ENCODE peak calls at places on chromosomes 4 and X, in six cellular contexts. H, Q, T, M, A and X are unnamed samples.

GRCh38 chrX:119686087-119686639 is 6.8 kb downstream of the SEPTIN6 start:
- DNase-seq in T (no peak), M (no peak), A (peak; percentile 79), H (no peak), Q (no peak), X (no peak)

GRCh38 chrX:129701624-129702069 is 37.1 kb upstream of the XPNPEP2 start:
- DNase-seq in A (no peak), Q (no peak), H (no peak), T (no peak), M (peak; percentile 61), X (no peak)

GRCh38 chr4:153750197-153750817 is 9.5 kb downstream of the RNF175 start:
- DNase-seq in H (no peak), T (peak; percentile 15), Q (peak; percentile 54), A (peak; percentile 75), M (no peak), X (peak; percentile 24)

GRCh38 chr4:54499308-54500074 is 158.3 kb upstream of the KIT start:
- DNase-seq in M (no peak), Q (no peak), T (no peak), A (no peak), H (no peak), X (no peak)

GRCh38 chr4:182894681-182895275 is 22.4 kb downstream of the DCTD start:
- DNase-seq in Q (no peak), H (peak; percentile 75), A (no peak), T (no peak), M (no peak), X (no peak)

GRCh38 chr4:26020896-26021295 is 106.9 kb downstream of the SMIM20 start:
- DNase-seq in M (no peak), A (no peak), T (no peak), H (no peak), Q (no peak), X (peak; percentile 18)

GRCh38 chr4:99468891-99469290 is 33.7 kb upstream of the ADH7 start:
- DNase-seq in T (no peak), Q (no peak), A (no peak), M (no peak), H (no peak), X (no peak)

GRCh38 chrX:129772796-129773431 is 6.8 kb upstream of the SASH3 start:
- DNase-seq in M (peak; percentile 88), Q (no peak), A (peak; percentile 94), T (no peak), H (peak; percentile 90), X (no peak)

GRCh38 chr4:106287353-106287969 is 28.5 kb downstream of the TBCK start:
- DNase-seq in M (no peak), Q (no peak), T (peak; percentile 1), A (no peak), H (no peak), X (peak; percentile 67)

GRCh38 chr4:37728064-37728463 is 41.9 kb upstream of the RELL1 start:
- DNase-seq in H (no peak), A (no peak), M (no peak), Q (no peak), T (no peak), X (no peak)

GRCh38 chr4:21991050-21991449 is 42.5 kb upstream of the KCNIP4 start:
- DNase-seq in H (no peak), A (no peak), T (no peak), M (no peak), Q (no peak), X (no peak)

GRCh38 chrX:37904833-37905232 is 57.5 kb upstream of the DYNLT3 start:
- DNase-seq in T (no peak), H (no peak), M (no peak), Q (no peak), A (no peak), X (no peak)

GRCh38 chr4:116229420-116229819 is 856.0 kb downstream of the TRAM1L1 start:
- DNase-seq in A (no peak), M (no peak), Q (no peak), H (no peak), T (no peak), X (no peak)

GRCh38 chr4:34182346-34182745 is 2062.0 kb downstream of the ARAP2 start:
- DNase-seq in M (no peak), A (no peak), Q (no peak), T (no peak), H (no peak), X (no peak)

GRCh38 chr4:133148690-133149363 is at the start of gene PCDH10:
- DNase-seq in A (no peak), Q (no peak), T (peak; percentile 70), M (peak; percentile 90), H (peak; percentile 87), X (peak; percentile 87)

GRCh38 chrX:9534686-9535085 is 69.8 kb downstream of the TBL1X start:
- DNase-seq in M (no peak), H (no peak), Q (no peak), T (no peak), A (no peak), X (no peak)

GRCh38 chr4:35975617-35976355 is 268.5 kb downstream of the ARAP2 start:
- DNase-seq in A (peak; percentile 3), Q (no peak), H (no peak), T (no peak), M (no peak), X (no peak)

GRCh38 chr4:185399466-185399865 is 2.8 kb downstream of the ANKRD37 start:
- DNase-seq in H (no peak), A (no peak), M (no peak), T (no peak), Q (no peak), X (no peak)

GRCh38 chrX:39818071-39818470 is 279.7 kb downstream of the BCOR start:
- DNase-seq in Q (no peak), H (no peak), T (no peak), M (no peak), A (no peak), X (no peak)

GRCh38 chr4:176256921-176257320 is 12.1 kb downstream of the ASB5 start:
- DNase-seq in A (no peak), M (no peak), Q (no peak), H (no peak), T (no peak), X (no peak)

GRCh38 chr4:186624951-186625350 is 69.6 kb upstream of the MTNR1A start:
- DNase-seq in Q (no peak), A (no peak), H (no peak), M (no peak), T (no peak), X (peak; percentile 48)

GRCh38 chr4:187908079-187908501 is 87.5 kb upstream of the ZFP42 start:
- DNase-seq in T (no peak), A (no peak), Q (no peak), H (no peak), M (no peak), X (peak; percentile 61)

GRCh38 chr4:128123036-128123435 is 61.9 kb downstream of the LARP1B start:
- DNase-seq in H (no peak), T (no peak), A (no peak), Q (no peak), M (no peak), X (no peak)

GRCh38 chrX:39900788-39901170 is 197.0 kb downstream of the BCOR start:
- DNase-seq in T (no peak), M (no peak), A (no peak), Q (no peak), H (no peak), X (no peak)

GRCh38 chr4:39533541-39533940 is 6.3 kb upstream of the UGDH start:
- DNase-seq in T (no peak), H (no peak), M (no peak), Q (no peak), A (no peak), X (no peak)

GRCh38 chr4:54277691-54278090 is 48.6 kb downstream of the PDGFRA start:
- DNase-seq in H (no peak), T (no peak), Q (no peak), A (peak; percentile 70), M (no peak), X (peak; percentile 34)

GRCh38 chr4:153438916-153439756 is 27.0 kb upstream of the TMEM131L start:
- DNase-seq in Q (no peak), A (peak; percentile 76), T (no peak), M (no peak), H (no peak), X (no peak)

GRCh38 chr4:909131-909571 is 23.0 kb downstream of the GAK start:
- DNase-seq in M (no peak), T (no peak), Q (no peak), A (no peak), H (peak; percentile 66), X (no peak)
- TF ChIP-seq CTCF in M (no peak), T (no peak), Q (no peak), A (no peak), H (no peak), X (no peak)

DNA sequence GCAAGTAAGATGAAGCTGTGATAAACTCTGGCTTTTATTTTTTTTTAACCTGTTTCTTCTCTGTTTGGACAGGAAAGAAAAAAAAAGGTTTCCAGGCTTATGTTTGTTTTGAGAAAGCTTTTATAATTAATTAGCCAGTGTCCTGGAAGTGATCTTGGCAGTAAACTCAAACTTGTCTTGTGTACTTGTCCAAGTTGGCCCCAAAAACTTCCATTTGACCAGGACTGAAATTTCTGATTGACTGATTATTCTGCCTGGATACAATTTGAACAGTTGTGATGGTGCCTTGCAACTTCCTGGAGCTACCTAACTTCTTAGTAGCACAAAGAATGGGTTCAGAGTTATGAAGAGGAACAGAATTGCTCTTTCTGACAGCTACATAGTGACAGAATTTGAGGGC is 62.0 kb downstream of the SLC4A4 start:
- DNase-seq in T (no peak), M (no peak), A (no peak), H (no peak), Q (no peak), X (no peak)
- H3K4me3 ChIP-seq in T (no peak overlapping the region), M (no peak overlapping the region), A (no peak overlapping the region), H (no peak overlapping the region), Q (no peak overlapping the region), X (no peak overlapping the region)

GRCh38 chr4:169611991-169612868 is at the start of gene NEK1:
- DNase-seq in M (peak; percentile 95), Q (peak; percentile 83), T (peak; percentile 74), H (peak; percentile 98), A (peak; percentile 93), X (peak; percentile 55)
- TF ChIP-seq CTCF in M (no peak), Q (no peak), T (no peak), H (no peak), A (no peak), X (no peak)

GRCh38 chr4:171516694-171517093 is 296.5 kb upstream of the GALNTL6 start:
- DNase-seq in A (no peak), M (no peak), H (no peak), T (no peak), Q (no peak), X (no peak)
- H3K4me3 ChIP-seq in A (no peak overlapping the region), M (no peak overlapping the region), H (no peak overlapping the region), T (no peak overlapping the region), Q (no peak overlapping the region), X (no peak overlapping the region)